ENCODE peak calls at places on chromosome 10, in eight cellular contexts. One of them, this sample, is unnamed.

GRCh38 chr10:43304687-43305333 is 37.9 kb upstream of the RASGEF1A start:
- DNase-seq in NCI-H1105: no peak
- DNase-seq in bronchial epithelial cell: peak; percentile 13
- DNase-seq in ELR: peak; percentile 40
- DNase-seq in SW 1271: no peak
- DNase-seq in AG04450: no peak
- DNase-seq in DMS153: peak; percentile 1
- DNase-seq in upper lobe of right lung: peak; percentile 91
- DNase-seq in this sample: peak; percentile 87

GRCh38 chr10:42177077-42177792 is 461.1 kb downstream of the ZNF33B start:
- DNase-seq in SW 1271: no peak
- DNase-seq in NCI-H1105: no peak
- DNase-seq in ELR: no peak
- DNase-seq in upper lobe of right lung: no peak
- DNase-seq in AG04450: no peak
- DNase-seq in DMS153: no peak
- DNase-seq in bronchial epithelial cell: no peak
- DNase-seq in this sample: no peak

GRCh38 chr10:63711866-63712716 is 190.9 kb downstream of the REEP3 start:
- DNase-seq in ELR: peak; percentile 95
- DNase-seq in SW 1271: peak; percentile 47
- DNase-seq in NCI-H1105: peak; percentile 88
- DNase-seq in AG04450: peak; percentile 86
- DNase-seq in DMS153: peak; percentile 98
- DNase-seq in upper lobe of right lung: peak; percentile 92
- DNase-seq in bronchial epithelial cell: peak; percentile 96
- DNase-seq in this sample: peak; percentile 88

GRCh38 chr10:132832186-132832983 is 46.4 kb upstream of the NKX6-2 start:
- DNase-seq in SW 1271: no peak
- DNase-seq in DMS153: no peak
- DNase-seq in upper lobe of right lung: no peak
- DNase-seq in AG04450: no peak
- DNase-seq in bronchial epithelial cell: no peak
- DNase-seq in NCI-H1105: no peak
- DNase-seq in ELR: no peak
- DNase-seq in this sample: no peak

GRCh38 chr10:132926070-132926469 is 16.3 kb downstream of the CFAP46 start:
- DNase-seq in upper lobe of right lung: peak; percentile 53
- DNase-seq in NCI-H1105: no peak
- DNase-seq in SW 1271: no peak
- DNase-seq in bronchial epithelial cell: no peak
- DNase-seq in ELR: no peak
- DNase-seq in DMS153: no peak
- DNase-seq in AG04450: no peak
- DNase-seq in this sample: no peak

GRCh38 chr10:101261702-101262101 is 32.4 kb upstream of the LBX1 start:
- DNase-seq in NCI-H1105: no peak
- DNase-seq in upper lobe of right lung: no peak
- DNase-seq in AG04450: no peak
- DNase-seq in DMS153: no peak
- DNase-seq in ELR: no peak
- DNase-seq in SW 1271: no peak
- DNase-seq in bronchial epithelial cell: no peak
- DNase-seq in this sample: no peak

GRCh38 chr10:88735661-88736060 is 24.2 kb upstream of the LIPN start:
- DNase-seq in SW 1271: no peak
- DNase-seq in upper lobe of right lung: no peak
- DNase-seq in AG04450: no peak
- DNase-seq in ELR: peak; percentile 64
- DNase-seq in NCI-H1105: no peak
- DNase-seq in bronchial epithelial cell: peak; percentile 82
- DNase-seq in DMS153: no peak
- DNase-seq in this sample: no peak

GRCh38 chr10:33120275-33120674 is 162.2 kb upstream of the ITGB1 start:
- DNase-seq in ELR: no peak
- DNase-seq in DMS153: no peak
- DNase-seq in bronchial epithelial cell: no peak
- DNase-seq in SW 1271: no peak
- DNase-seq in upper lobe of right lung: no peak
- DNase-seq in NCI-H1105: no peak
- DNase-seq in AG04450: no peak
- DNase-seq in this sample: no peak

GRCh38 chr10:108544500-108545120 is 1378.7 kb downstream of the XPNPEP1 start:
- DNase-seq in AG04450: no peak
- DNase-seq in ELR: peak; percentile 73
- DNase-seq in NCI-H1105: peak; percentile 8
- DNase-seq in DMS153: peak; percentile 8
- DNase-seq in SW 1271: no peak
- DNase-seq in upper lobe of right lung: peak; percentile 78
- DNase-seq in bronchial epithelial cell: peak; percentile 52
- DNase-seq in this sample: peak; percentile 71

GRCh38 chr10:29598861-29599311 is 35.9 kb downstream of the SVIL start:
- DNase-seq in SW 1271: no peak
- DNase-seq in ELR: no peak
- DNase-seq in NCI-H1105: no peak
- DNase-seq in bronchial epithelial cell: peak; percentile 71
- DNase-seq in AG04450: peak; percentile 37
- DNase-seq in upper lobe of right lung: no peak
- DNase-seq in DMS153: no peak
- DNase-seq in this sample: no peak

This sample was measured in sciatic nerve.